ENCODE peak calls at places on chromosomes 13 and 19, in five cellular contexts. U is ovary, V is Peyer's patch, W is fibroblast of lung, X is MM.1S. R is an unnamed sample.
A peak's percentile ranks its signal among the peaks of the same experiment; 100 is the strongest.

GRCh38 chr13:30892966-30893365 is 13.1 kb upstream of the MEDAG start:
- DNase-seq in V (no peak), W (peak; percentile 56), U (no peak), X (no peak), R (peak; percentile 73)

GRCh38 chr13:18996627-18997051 is 185.0 kb downstream of the TUBA3C start:
- DNase-seq in X (no peak), V (no peak), W (no peak), U (no peak), R (no peak)

GRCh38 chr19:51727349-51727880 is 3.6 kb upstream of the HAS1 start:
- DNase-seq in U (no peak), X (no peak), W (peak; percentile 41), V (no peak), R (no peak)

GRCh38 chr19:33373701-33374405 is at the start of gene CEBPG:
- DNase-seq in X (peak; percentile 66), W (peak; percentile 38), U (peak; percentile 48), V (peak; percentile 54), R (peak; percentile 75)

GRCh38 chr19:51023946-51024345 is 2.5 kb downstream of the KLK11 start:
- DNase-seq in W (no peak), V (no peak), X (no peak), U (no peak), R (no peak)

GRCh38 chr13:38223093-38223492 is 126.6 kb upstream of the UFM1 start:
- DNase-seq in W (peak; percentile 52), V (no peak), X (no peak), U (no peak), R (no peak)

GRCh38 chr13:29454931-29455481 is 140.5 kb downstream of the SLC7A1 start:
- DNase-seq in W (peak; percentile 20), X (no peak), U (no peak), V (no peak), R (no peak)

GRCh38 chr13:30792257-30793000 is 57.1 kb downstream of the ALOX5AP start:
- DNase-seq in X (no peak), W (peak; percentile 97), U (peak; percentile 84), V (no peak), R (peak; percentile 54)

GRCh38 chr13:48165063-48165462 is 67.9 kb upstream of the ITM2B start:
- DNase-seq in U (no peak), W (no peak), X (no peak), V (no peak), R (no peak)

GRCh38 chr19:56105090-56105701 is 15.9 kb downstream of the ZNF787 start:
- DNase-seq in U (peak; percentile 67), V (peak; percentile 76), W (peak; percentile 48), X (no peak), R (peak; percentile 85)
- TF ChIP-seq CTCF in U (peak; percentile 36), V (peak; percentile 56), W (peak; percentile 62), X (no peak), R (peak; percentile 71)

GRCh38 chr13:99658266-99658991 is 157.2 kb downstream of the TM9SF2 start:
- DNase-seq in U (peak; percentile 62), W (peak; percentile 54), X (peak; percentile 45), V (peak; percentile 60), R (peak; percentile 62)
- TF ChIP-seq CTCF in U (no peak), W (peak; percentile 48), X (peak; percentile 31), V (no peak), R (no peak)

DNA sequence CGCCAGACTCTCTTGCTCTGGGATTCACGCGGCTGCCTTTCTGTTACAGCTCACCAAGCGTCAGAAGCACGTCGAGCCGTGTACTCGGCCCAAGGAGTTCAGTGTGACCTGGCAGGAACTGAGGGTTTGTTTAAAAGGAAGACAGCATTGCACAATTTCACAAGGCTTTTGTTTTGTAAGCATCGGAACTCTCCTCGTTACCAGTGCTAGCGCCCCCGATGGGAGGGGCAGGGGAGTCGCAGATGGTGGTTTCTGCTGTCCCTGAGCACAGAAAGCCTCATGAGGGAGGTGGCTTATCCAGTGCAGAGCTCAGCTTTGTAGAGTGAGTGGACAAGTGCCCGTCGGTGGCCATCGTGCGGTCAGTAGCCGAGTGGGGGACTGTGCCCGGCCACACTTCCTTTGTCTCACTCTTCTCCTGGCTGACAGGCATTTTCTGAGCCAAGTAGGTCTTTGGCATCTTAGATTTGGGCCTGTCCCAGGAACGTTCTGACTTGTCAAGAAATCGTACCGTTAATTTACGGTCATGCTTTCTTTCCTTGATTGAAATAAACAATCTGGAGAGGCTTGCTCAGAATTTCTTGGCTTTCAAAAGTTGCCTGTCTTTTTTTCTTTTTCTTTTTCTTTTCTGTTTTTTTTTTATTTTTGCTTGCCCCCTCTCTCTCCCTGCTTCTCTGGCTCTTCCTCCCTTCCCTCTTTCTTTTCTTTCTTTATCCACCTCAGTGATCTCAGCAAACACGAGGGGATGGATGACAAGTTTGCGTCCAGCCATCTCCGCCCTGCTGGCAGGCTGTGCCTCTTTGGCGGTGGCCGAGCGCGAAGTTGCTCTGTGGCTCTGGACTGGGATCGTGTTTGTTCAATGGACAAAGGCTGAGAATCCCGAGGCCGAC is 7.7 kb downstream of the KDM4B start:
- DNase-seq in U (peak; percentile 88), V (peak; percentile 39), X (no peak), W (peak; percentile 93), R (peak; percentile 53)
- TF ChIP-seq CTCF in U (peak; percentile 54), V (no peak), X (no peak), W (peak; percentile 78), R (no peak)

DNA sequence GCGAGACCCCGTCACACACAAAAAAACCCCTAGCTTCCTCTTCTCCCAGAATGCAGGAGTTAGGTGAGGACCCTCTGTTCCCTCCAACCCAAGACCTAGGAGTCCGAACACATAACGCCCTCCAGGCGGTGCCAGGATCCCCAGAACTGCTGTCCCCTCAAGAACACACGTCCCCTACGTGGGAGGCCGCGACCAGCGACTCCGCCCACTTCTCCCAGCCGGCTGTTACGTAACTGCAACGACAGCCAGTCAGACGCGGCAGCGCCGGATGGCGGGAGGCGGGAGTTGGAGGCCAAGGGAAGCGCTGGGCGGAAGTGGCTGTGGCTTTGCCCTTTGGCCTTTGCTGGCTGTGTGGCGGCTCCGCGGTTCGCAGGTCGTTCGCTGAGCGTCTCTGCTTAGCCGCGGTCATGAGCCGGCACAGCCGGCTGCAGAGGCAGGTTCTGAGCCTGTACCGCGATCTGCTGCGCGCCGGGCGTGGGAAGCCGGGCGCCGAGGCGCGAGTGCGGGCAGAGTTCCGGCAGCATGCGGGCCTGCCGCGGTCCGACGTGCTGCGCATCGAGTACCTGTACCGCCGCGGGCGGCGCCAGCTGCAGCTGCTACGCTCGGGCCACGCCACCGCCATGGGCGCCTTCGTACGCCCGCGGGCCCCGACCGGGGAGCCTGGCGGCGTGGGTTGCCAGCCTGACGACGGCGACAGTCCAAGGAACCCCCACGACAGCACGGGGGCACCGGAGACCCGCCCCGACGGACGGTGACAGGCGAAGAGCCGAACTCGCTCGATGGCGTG is at the start of gene SDHAF1:
- DNase-seq in W (peak; percentile 89), X (peak; percentile 97), U (peak; percentile 97), V (peak; percentile 97), R (peak; percentile 98)
- TF ChIP-seq CTCF in W (no peak), X (peak; percentile 2), U (no peak), V (no peak), R (no peak)

GRCh38 chr19:46761418-46761831 is 15.2 kb upstream of the STRN4 start:
- DNase-seq in U (no peak), X (no peak), W (peak; percentile 21), V (no peak), R (no peak)

GRCh38 chr19:46762245-46762890 is 16.1 kb upstream of the STRN4 start:
- DNase-seq in W (no peak), V (no peak), U (no peak), X (no peak), R (no peak)

GRCh38 chr19:46772170-46773017 is 16.0 kb downstream of the SLC1A5 start:
- DNase-seq in X (no peak), U (no peak), V (no peak), W (no peak), R (no peak)

GRCh38 chr19:46764817-46765291 is 18.6 kb upstream of the STRN4 start:
- DNase-seq in U (no peak), W (no peak), X (no peak), V (no peak), R (no peak)

DNA sequence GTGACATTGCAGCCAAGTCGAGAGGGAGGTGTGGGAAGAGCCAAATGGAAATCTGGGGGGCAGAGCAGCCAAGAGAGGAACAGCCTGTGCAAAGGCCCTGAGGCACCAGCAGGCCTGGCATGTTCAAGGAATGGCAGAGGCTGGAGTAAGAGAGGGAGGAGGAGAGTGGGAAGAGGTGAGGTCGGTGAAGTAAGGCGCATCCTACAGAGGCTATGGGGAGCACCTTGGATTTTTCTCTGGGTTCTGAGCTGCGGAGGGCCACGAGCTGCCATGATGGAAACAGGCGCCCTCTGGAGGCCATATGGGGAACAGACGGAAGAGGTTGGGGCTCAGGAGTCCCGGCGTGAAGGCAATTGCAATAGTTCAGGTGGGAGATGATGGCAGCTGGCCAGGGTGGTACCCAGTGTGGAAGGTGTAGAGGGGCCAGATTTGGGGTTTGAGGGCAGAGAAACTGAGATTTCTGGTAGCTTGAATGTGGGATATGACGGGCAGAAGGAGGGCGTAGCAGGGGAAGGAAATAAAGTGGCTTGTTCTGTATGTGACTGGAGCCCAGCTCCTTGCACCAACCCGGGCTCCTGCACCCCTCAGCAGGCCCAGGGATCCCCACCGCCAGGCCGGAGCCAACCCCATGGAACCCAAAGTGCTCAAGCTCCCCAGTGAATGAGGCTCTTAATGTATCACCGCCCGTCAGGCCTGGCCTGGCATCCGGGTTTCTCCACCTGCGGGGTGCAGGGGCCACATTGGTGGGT is 20.5 kb upstream of the STRN4 start:
- DNase-seq in W (no peak), U (no peak), X (peak; percentile 63), V (peak; percentile 56), R (peak; percentile 36)
- TF ChIP-seq CTCF in W (peak; percentile 74), U (no peak), X (peak; percentile 91), V (peak; percentile 60), R (peak; percentile 72)

GRCh38 chr19:17266975-17267788 is at the start of gene BABAM1:
- DNase-seq in X (peak; percentile 99), U (peak; percentile 94), W (peak; percentile 100), V (peak; percentile 97), R (peak; percentile 91)
- TF ChIP-seq CTCF in X (no peak), U (no peak), W (no peak), V (no peak), R (no peak)

GRCh38 chr19:6514926-6515325 is 12.8 kb upstream of the TUBB4A start:
- DNase-seq in V (no peak), X (no peak), U (no peak), W (no peak), R (no peak)
- TF ChIP-seq CTCF in V (no peak), X (no peak), U (no peak), W (no peak), R (no peak)